ENCODE peak calls at places on chromosomes 5 and 9, in six cellular contexts. One of them, this sample, is unnamed.

GRCh38 chr5:41793156-41793770 is 77.0 kb downstream of the OXCT1 start:
- DNase-seq in esophagus muscularis mucosa: no peak
- DNase-seq in adrenal gland: no peak
- DNase-seq in stomach: no peak
- DNase-seq in breast epithelium: no peak
- DNase-seq in heart left ventricle: no peak
- DNase-seq in this sample: no peak

GRCh38 chr9:134691695-134692572 is 50.3 kb downstream of the COL5A1 start:
- DNase-seq in esophagus muscularis mucosa: no peak
- DNase-seq in adrenal gland: no peak
- DNase-seq in stomach: no peak
- DNase-seq in breast epithelium: no peak
- DNase-seq in heart left ventricle: no peak
- DNase-seq in this sample: no peak

GRCh38 chr9:96020822-96021615 is 145.5 kb downstream of the ERCC6L2 start:
- DNase-seq in esophagus muscularis mucosa: peak
- DNase-seq in adrenal gland: peak
- DNase-seq in stomach: no peak
- DNase-seq in breast epithelium: no peak
- DNase-seq in heart left ventricle: peak
- DNase-seq in this sample: no peak

GRCh38 chr9:124877383-124877782 is 15.5 kb downstream of the ARPC5L start:
- DNase-seq in esophagus muscularis mucosa: no peak
- DNase-seq in adrenal gland: no peak
- DNase-seq in stomach: no peak
- DNase-seq in breast epithelium: no peak
- DNase-seq in heart left ventricle: no peak
- DNase-seq in this sample: no peak

GRCh38 chr5:14960120-14960462 is 88.5 kb upstream of the ANKH start:
- DNase-seq in esophagus muscularis mucosa: no peak
- DNase-seq in adrenal gland: no peak
- DNase-seq in stomach: no peak
- DNase-seq in breast epithelium: no peak
- DNase-seq in heart left ventricle: no peak
- DNase-seq in this sample: no peak

GRCh38 chr9:4117835-4118610 is 181.8 kb downstream of the GLIS3 start:
- DNase-seq in esophagus muscularis mucosa: no peak
- DNase-seq in adrenal gland: no peak
- DNase-seq in stomach: no peak
- DNase-seq in breast epithelium: no peak
- DNase-seq in heart left ventricle: no peak
- DNase-seq in this sample: no peak

GRCh38 chr9:2676466-2676865 is 40.8 kb upstream of the KCNV2 start:
- DNase-seq in esophagus muscularis mucosa: no peak
- DNase-seq in adrenal gland: no peak
- DNase-seq in stomach: peak
- DNase-seq in breast epithelium: no peak
- DNase-seq in heart left ventricle: no peak
- DNase-seq in this sample: no peak

GRCh38 chr9:128340691-128341434 is 536 bp downstream of the SLC27A4 start:
- DNase-seq in esophagus muscularis mucosa: no peak
- DNase-seq in adrenal gland: no peak
- DNase-seq in stomach: peak
- DNase-seq in breast epithelium: no peak
- DNase-seq in heart left ventricle: peak
- DNase-seq in this sample: no peak

GRCh38 chr5:160363122-160363521 is 7.3 kb downstream of the C1QTNF2 start:
- DNase-seq in esophagus muscularis mucosa: no peak
- DNase-seq in adrenal gland: no peak
- DNase-seq in stomach: no peak
- DNase-seq in breast epithelium: no peak
- DNase-seq in heart left ventricle: no peak
- DNase-seq in this sample: no peak

GRCh38 chr5:51731641-51732040 is 348.4 kb downstream of the ISL1 start:
- DNase-seq in esophagus muscularis mucosa: no peak
- DNase-seq in adrenal gland: no peak
- DNase-seq in stomach: no peak
- DNase-seq in breast epithelium: no peak
- DNase-seq in heart left ventricle: no peak
- DNase-seq in this sample: no peak

GRCh38 chr5:156865427-156865826 is 15.3 kb downstream of the PPP1R2B start:
- DNase-seq in esophagus muscularis mucosa: no peak
- DNase-seq in adrenal gland: no peak
- DNase-seq in stomach: no peak
- DNase-seq in breast epithelium: no peak
- DNase-seq in heart left ventricle: no peak
- DNase-seq in this sample: no peak
- H3K27ac ChIP-seq in esophagus muscularis mucosa: no peak
- H3K27ac ChIP-seq in adrenal gland: no peak
- H3K27ac ChIP-seq in stomach: no peak
- H3K27ac ChIP-seq in breast epithelium: no peak
- H3K27ac ChIP-seq in heart left ventricle: no peak
- H3K27ac ChIP-seq in this sample: no peak

DNA sequence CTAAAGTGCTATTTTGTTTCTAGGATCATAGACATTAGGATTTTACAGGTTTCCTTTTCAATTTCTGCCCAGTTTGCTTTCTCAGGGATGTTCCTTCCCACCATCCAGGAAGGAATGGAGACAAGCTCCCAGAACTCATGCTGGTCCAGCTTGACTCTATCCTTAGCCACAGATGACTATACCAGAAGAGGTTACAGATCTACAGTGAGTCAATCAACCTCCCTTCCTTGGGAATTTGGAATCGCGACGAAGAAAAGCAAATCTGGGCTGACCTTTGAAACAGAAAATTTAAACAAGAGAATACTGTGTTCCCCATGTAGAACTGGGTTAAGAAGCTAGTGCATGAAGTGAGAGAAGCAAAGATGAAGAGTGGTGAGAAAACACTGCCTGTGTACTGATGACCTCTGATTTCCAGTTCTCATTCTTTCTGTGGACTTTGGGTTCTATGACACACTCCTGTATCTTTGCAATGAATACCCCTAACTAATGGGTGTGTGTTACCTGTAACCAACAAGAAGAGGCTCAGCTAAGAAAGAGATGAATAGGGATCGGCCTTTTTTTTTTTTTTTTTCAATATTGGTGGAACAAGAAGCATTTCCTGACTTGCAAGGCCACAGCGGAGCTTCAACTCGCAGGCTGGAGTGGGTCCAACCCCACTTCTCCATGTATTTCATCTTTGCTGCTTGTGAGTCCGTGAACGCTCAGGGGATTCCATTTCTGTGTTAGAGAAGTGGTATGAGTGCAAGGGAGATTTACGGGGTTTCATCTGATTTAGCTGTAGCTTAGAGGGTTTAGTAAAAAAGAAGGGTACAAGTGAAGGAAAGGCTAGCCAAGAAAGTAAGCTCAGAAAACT is 563.9 kb upstream of the CLINT1 start:
- DNase-seq in esophagus muscularis mucosa: no peak
- DNase-seq in adrenal gland: peak
- DNase-seq in stomach: no peak
- DNase-seq in breast epithelium: no peak
- DNase-seq in heart left ventricle: no peak
- DNase-seq in this sample: peak
- TF ChIP-seq CTCF in esophagus muscularis mucosa: no peak
- TF ChIP-seq CTCF in adrenal gland: no peak
- TF ChIP-seq CTCF in stomach: no peak
- TF ChIP-seq CTCF in breast epithelium: no peak
- TF ChIP-seq CTCF in heart left ventricle: no peak
- TF ChIP-seq CTCF in this sample: no peak

GRCh38 chr5:1480217-1480616 is 35.0 kb upstream of the SLC6A3 start:
- DNase-seq in esophagus muscularis mucosa: no peak
- DNase-seq in adrenal gland: peak
- DNase-seq in stomach: peak
- DNase-seq in breast epithelium: no peak
- DNase-seq in heart left ventricle: peak
- DNase-seq in this sample: no peak
- TF ChIP-seq POLR2A in esophagus muscularis mucosa: no peak
- TF ChIP-seq POLR2A in adrenal gland: no peak
- TF ChIP-seq POLR2A in stomach: no peak
- TF ChIP-seq POLR2A in breast epithelium: no peak
- TF ChIP-seq POLR2A in heart left ventricle: no peak
- TF ChIP-seq POLR2A in this sample: no peak

GRCh38 chr5:177358333-177358939 is 712 bp downstream of the RGS14 start:
- DNase-seq in esophagus muscularis mucosa: no peak
- DNase-seq in adrenal gland: no peak
- DNase-seq in stomach: no peak
- DNase-seq in breast epithelium: no peak
- DNase-seq in heart left ventricle: no peak
- DNase-seq in this sample: no peak
- H3K27ac ChIP-seq in esophagus muscularis mucosa: no peak
- H3K27ac ChIP-seq in adrenal gland: no peak
- H3K27ac ChIP-seq in stomach: peak
- H3K27ac ChIP-seq in breast epithelium: no peak
- H3K27ac ChIP-seq in heart left ventricle: no peak
- H3K27ac ChIP-seq in this sample: no peak

GRCh38 chr9:129619787-129620668 is 873 bp downstream of the C9orf50 start:
- DNase-seq in esophagus muscularis mucosa: no peak
- DNase-seq in adrenal gland: no peak
- DNase-seq in stomach: no peak
- DNase-seq in breast epithelium: no peak
- DNase-seq in heart left ventricle: no peak
- DNase-seq in this sample: no peak
- TF ChIP-seq CTCF in esophagus muscularis mucosa: no peak
- TF ChIP-seq CTCF in adrenal gland: no peak
- TF ChIP-seq CTCF in stomach: no peak
- TF ChIP-seq CTCF in breast epithelium: no peak
- TF ChIP-seq CTCF in heart left ventricle: no peak
- TF ChIP-seq CTCF in this sample: peak

DNA sequence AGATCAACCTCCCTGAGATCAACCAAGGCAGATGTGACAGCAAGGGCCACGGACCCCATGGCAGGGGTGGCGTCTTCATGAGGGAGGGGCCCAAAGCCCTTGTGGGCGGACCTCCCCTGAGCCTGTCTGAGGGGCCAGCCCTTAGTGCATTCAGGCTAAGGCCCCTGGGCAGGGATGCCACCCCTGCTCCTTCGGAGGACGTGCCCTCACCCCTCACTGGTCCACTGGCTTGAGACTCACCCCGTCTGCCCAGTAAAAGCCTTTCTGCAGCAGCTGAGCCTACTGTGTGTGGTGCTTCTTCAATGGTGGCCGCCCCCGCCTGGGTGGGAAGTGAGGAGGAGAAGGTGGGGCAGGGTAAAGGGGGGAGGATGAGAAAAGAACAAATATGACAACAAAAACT is 8.3 kb downstream of the GPX3 start:
- DNase-seq in esophagus muscularis mucosa: no peak
- DNase-seq in adrenal gland: no peak
- DNase-seq in stomach: no peak
- DNase-seq in breast epithelium: no peak
- DNase-seq in heart left ventricle: no peak
- DNase-seq in this sample: no peak
- TF ChIP-seq POLR2A in esophagus muscularis mucosa: no peak
- TF ChIP-seq POLR2A in adrenal gland: no peak
- TF ChIP-seq POLR2A in stomach: no peak
- TF ChIP-seq POLR2A in breast epithelium: no peak
- TF ChIP-seq POLR2A in heart left ventricle: peak
- TF ChIP-seq POLR2A in this sample: no peak

DNA sequence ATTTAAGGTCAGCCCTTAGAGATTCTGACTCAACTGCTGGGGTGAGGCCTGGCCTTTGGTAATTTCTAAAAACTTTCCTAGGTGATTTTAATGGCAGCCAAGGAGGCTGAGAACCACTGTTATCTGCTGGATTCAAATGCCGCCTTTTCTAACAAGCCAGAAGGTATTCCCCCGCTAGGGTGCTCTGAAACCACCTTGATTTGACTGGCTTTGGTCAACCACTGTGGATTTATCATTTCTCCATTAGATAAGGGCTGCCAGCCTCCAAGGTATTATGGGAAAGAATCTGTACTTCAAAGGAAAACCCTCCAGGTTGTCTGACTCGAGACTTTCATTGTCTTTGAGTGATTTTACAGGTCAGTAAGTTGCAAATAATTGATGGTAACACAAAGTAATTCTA is 4.3 kb downstream of the ANXA6 start:
- DNase-seq in esophagus muscularis mucosa: no peak
- DNase-seq in adrenal gland: no peak
- DNase-seq in stomach: no peak
- DNase-seq in breast epithelium: no peak
- DNase-seq in heart left ventricle: no peak
- DNase-seq in this sample: no peak
- H3K27ac ChIP-seq in esophagus muscularis mucosa: peak
- H3K27ac ChIP-seq in adrenal gland: no peak
- H3K27ac ChIP-seq in stomach: peak
- H3K27ac ChIP-seq in breast epithelium: peak
- H3K27ac ChIP-seq in heart left ventricle: no peak
- H3K27ac ChIP-seq in this sample: peak

GRCh38 chr9:21434202-21435014 is 5.8 kb upstream of the IFNA1 start:
- DNase-seq in esophagus muscularis mucosa: no peak
- DNase-seq in adrenal gland: peak
- DNase-seq in stomach: peak
- DNase-seq in breast epithelium: no peak
- DNase-seq in heart left ventricle: no peak
- DNase-seq in this sample: no peak
- TF ChIP-seq CTCF in esophagus muscularis mucosa: peak
- TF ChIP-seq CTCF in adrenal gland: peak
- TF ChIP-seq CTCF in stomach: peak
- TF ChIP-seq CTCF in breast epithelium: no peak
- TF ChIP-seq CTCF in heart left ventricle: peak
- TF ChIP-seq CTCF in this sample: no peak

This sample was measured in uterus.